ENCODE peak calls at places on chromosomes 7 and 10, in six cellular contexts. Y is activated CD4-positive, CD25-positive, alpha-beta regulatory T cell treated with anti-CD3 and anti-CD28 coated beads, Interleukin-2, amount 50 U/mL, for 72 hours; C is amygdala; G is naive thymus-derived CD8-positive, alpha-beta T cell; J is A549; T is NCI-H1417. V is an unnamed sample.

GRCh38 chr7:82677493-82677892 is 233.9 kb upstream of the CACNA2D1 start:
- DNase-seq in Y (peak), C (no peak), G (peak), J (no peak), T (peak), V (peak)

GRCh38 chr7:92135100-92135429 is 788 bp upstream of the CYP51A1 start:
- DNase-seq in Y (no peak), C (peak), G (no peak), J (no peak), T (no peak), V (peak)

GRCh38 chr7:44259547-44260457 is 59.0 kb downstream of the YKT6 start:
- DNase-seq in Y (no peak), C (peak), G (no peak), J (no peak), T (no peak), V (no peak)

GRCh38 chr10:93060887-93061593 is 442 bp downstream of the CYP26C1 start:
- DNase-seq in Y (no peak), C (no peak), G (no peak), J (no peak), T (no peak), V (no peak)

GRCh38 chr10:73723516-73723915 is 20.7 kb upstream of the SEC24C start:
- DNase-seq in Y (no peak), C (no peak), G (no peak), J (no peak), T (no peak), V (no peak)

GRCh38 chr7:151711906-151712771 is 164.8 kb downstream of the PRKAG2 start:
- DNase-seq in Y (no peak), C (no peak), G (no peak), J (no peak), T (no peak), V (no peak)

GRCh38 chr10:125006188-125006680 is 64.3 kb downstream of the ZRANB1 start:
- DNase-seq in Y (no peak), C (no peak), G (no peak), J (no peak), T (no peak), V (no peak)

GRCh38 chr10:88385601-88386203 is 197.4 kb downstream of the RNLS start:
- DNase-seq in Y (peak), C (no peak), G (peak), J (peak), T (peak), V (peak)

GRCh38 chr7:136803028-136803427 is 65.4 kb upstream of the CHRM2 start:
- DNase-seq in Y (no peak), C (no peak), G (no peak), J (no peak), T (no peak), V (no peak)

GRCh38 chr10:124525751-124526600 is 64.4 kb downstream of the LHPP start:
- DNase-seq in Y (no peak), C (no peak), G (no peak), J (no peak), T (no peak), V (no peak)

GRCh38 chr7:30905078-30906012 is 6.3 kb upstream of the AQP1 start:
- DNase-seq in Y (no peak), C (no peak), G (no peak), J (no peak), T (no peak), V (no peak)

V was measured in GM12865.